ENCODE peak calls at places on chromosomes 12 and 14, in seven cellular contexts. F is tibial artery; C is CD8-positive, alpha-beta memory T cell; D is stomach; U is right cardiac atrium; L is heart right ventricle; S is CD4-positive, CD25-positive, alpha-beta regulatory T cell. R is an unnamed sample.

GRCh38 chr14:100673085-100673806 is 53.4 kb upstream of the DLK1 start:
- DNase-seq in L (no peak), C (no peak), S (no peak), U (no peak), F (no peak), D (peak; percentile 81), R (no peak)

GRCh38 chr12:6276936-6277615 is 33.4 kb upstream of the PLEKHG6 start:
- DNase-seq in D (no peak), U (no peak), C (no peak), S (no peak), F (no peak), L (no peak), R (no peak)

GRCh38 chr14:75379246-75379929 is 48.4 kb upstream of the JDP2 start:
- DNase-seq in L (no peak), S (no peak), D (no peak), U (no peak), F (no peak), C (no peak), R (no peak)

GRCh38 chr12:113278631-113279030 is 56.3 kb downstream of the SLC8B1 start:
- DNase-seq in D (no peak), C (no peak), L (no peak), S (no peak), F (peak; percentile 17), U (peak; percentile 22), R (no peak)

GRCh38 chr12:56718167-56718566 is 6.9 kb downstream of the NACA start:
- DNase-seq in C (no peak), D (no peak), F (no peak), S (no peak), U (no peak), L (no peak), R (no peak)

GRCh38 chr14:73833530-73834257 is 17.9 kb upstream of the PTGR2 start:
- DNase-seq in D (no peak), L (peak; percentile 46), U (peak; percentile 72), F (no peak), C (no peak), S (no peak), R (peak; percentile 44)

GRCh38 chr12:57772429-57773322 is at the start of gene EEF1AKMT3:
- DNase-seq in D (peak; percentile 70), C (no peak), L (peak; percentile 73), U (peak; percentile 88), S (no peak), F (peak; percentile 72), R (no peak)

GRCh38 chr12:40181490-40181889 is 43.3 kb upstream of the LRRK2 start:
- DNase-seq in C (no peak), U (no peak), S (peak; percentile 23), F (no peak), L (no peak), D (no peak), R (no peak)

GRCh38 chr12:12503384-12504078 is 59.1 kb downstream of the DUSP16 start:
- DNase-seq in U (no peak), F (no peak), L (no peak), D (no peak), C (no peak), S (peak; percentile 46), R (no peak)

GRCh38 chr12:75947171-75947723 is 84.3 kb downstream of the PHLDA1 start:
- DNase-seq in C (no peak), U (no peak), D (no peak), L (no peak), F (no peak), S (no peak), R (no peak)

GRCh38 chr12:11823043-11823442 is 173.6 kb downstream of the ETV6 start:
- DNase-seq in L (no peak), U (no peak), S (no peak), C (no peak), D (no peak), F (no peak), R (peak; percentile 37)

GRCh38 chr12:6373022-6373787 is 2.2 kb downstream of the SCNN1A start:
- DNase-seq in L (no peak), C (no peak), U (peak; percentile 17), F (no peak), D (peak; percentile 44), S (no peak), R (no peak)

GRCh38 chr14:24481622-24482324 is 26.3 kb downstream of the CMA1 start:
- DNase-seq in U (peak; percentile 61), C (peak; percentile 14), F (no peak), S (no peak), L (no peak), D (peak; percentile 27), R (peak; percentile 3)

GRCh38 chr12:30813741-30814687 is 59.3 kb upstream of the CAPRIN2 start:
- DNase-seq in C (no peak), D (no peak), F (no peak), L (no peak), S (no peak), U (no peak), R (no peak)

GRCh38 chr12:29564925-29565324 is 67.4 kb upstream of the OVCH1 start:
- DNase-seq in C (no peak), F (no peak), L (no peak), U (no peak), D (no peak), S (no peak), R (no peak)

GRCh38 chr14:74326369-74327152 is 21.7 kb upstream of the VRTN start:
- DNase-seq in D (no peak), S (no peak), U (no peak), C (no peak), L (no peak), F (no peak), R (no peak)

GRCh38 chr14:69945347-69945746 is 66.1 kb downstream of the SMOC1 start:
- DNase-seq in U (no peak), D (no peak), S (no peak), L (no peak), F (no peak), C (no peak), R (no peak)

GRCh38 chr12:40632933-40633332 is 59.3 kb upstream of the CNTN1 start:
- DNase-seq in C (no peak), L (no peak), U (no peak), D (no peak), S (no peak), F (no peak), R (no peak)

GRCh38 chr14:69773571-69774276 is 6.8 kb downstream of the SRSF5 start:
- DNase-seq in L (no peak), D (no peak), U (no peak), F (no peak), S (peak; percentile 30), C (no peak), R (no peak)

GRCh38 chr12:54444202-54444601 is 25.1 kb upstream of the ITGA5 start:
- DNase-seq in D (no peak), F (no peak), C (no peak), L (no peak), U (no peak), S (no peak), R (no peak)

GRCh38 chr12:64006211-64006610 is 161.7 kb downstream of the SRGAP1 start:
- DNase-seq in L (no peak), U (no peak), S (no peak), D (no peak), C (no peak), F (no peak), R (peak; percentile 68)

GRCh38 chr12:55687746-55688145 is 20.0 kb downstream of the ITGA7 start:
- DNase-seq in L (no peak), F (no peak), C (no peak), S (no peak), D (no peak), U (no peak), R (no peak)

GRCh38 chr14:23099212-23099861 is 4.0 kb downstream of the C14orf119 start:
- DNase-seq in C (no peak), F (no peak), S (no peak), D (peak; percentile 67), L (no peak), U (peak; percentile 61), R (no peak)

GRCh38 chr12:127388985-127389384 is 878.0 kb upstream of the TMEM132C start:
- DNase-seq in F (no peak), D (no peak), S (no peak), L (no peak), U (no peak), C (no peak), R (peak; percentile 39)

DNA sequence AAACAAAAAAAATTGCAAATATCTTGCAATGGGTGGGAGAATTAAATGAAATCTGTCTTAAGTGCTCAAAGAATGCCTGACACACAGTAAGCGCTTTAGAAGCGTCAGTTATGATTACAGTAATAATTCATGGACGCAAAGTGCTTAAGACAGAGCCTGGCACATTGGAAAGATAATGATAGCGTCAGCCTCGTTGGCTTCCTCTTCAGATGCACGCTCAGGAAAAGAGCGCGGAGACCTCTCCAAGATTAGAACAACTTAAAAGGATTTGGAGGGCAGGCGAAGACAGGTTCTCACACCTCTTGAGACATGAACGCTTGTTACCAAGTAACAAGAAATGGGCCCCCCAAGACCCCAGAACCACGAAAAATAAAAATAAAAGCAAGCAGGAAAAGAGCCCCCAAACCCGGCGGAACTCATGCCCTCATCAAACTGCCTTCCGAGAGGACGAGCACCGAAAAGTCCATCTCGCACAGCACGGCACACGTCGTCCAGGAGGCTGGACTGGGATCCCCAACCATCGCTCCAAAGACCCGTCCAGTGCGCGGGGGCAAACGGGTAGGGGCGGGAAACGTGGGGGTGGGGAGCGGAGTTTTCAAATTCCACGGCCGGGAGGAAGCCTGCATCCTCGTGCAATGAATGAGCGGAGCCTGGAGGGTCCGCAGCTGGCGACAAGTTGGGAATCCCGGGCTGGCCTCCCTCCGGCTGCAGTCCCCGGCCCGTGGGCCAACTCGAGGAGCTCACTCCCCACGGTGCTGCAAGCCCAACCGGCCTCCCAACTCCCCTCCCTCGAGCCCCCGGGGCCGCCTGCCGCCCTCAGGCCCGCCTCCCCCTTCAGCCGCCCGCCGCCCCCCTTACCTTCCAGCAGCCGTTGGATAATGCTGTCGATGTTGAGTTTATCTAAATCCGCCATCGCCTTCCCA is 635 bp downstream of the PPP1CC start:
- DNase-seq in D (peak; percentile 28), U (no peak), L (peak; percentile 42), C (peak; percentile 25), F (no peak), S (no peak), R (peak; percentile 40)
- H3K4me1 ChIP-seq in D (peaks cover 70% of the 10 kb centered on the region), U (peaks cover 15% of the 10 kb centered on the region), L (peaks cover 67% of the 10 kb centered on the region), C (peaks cover 37% of the 10 kb centered on the region), F (peaks cover 62% of the 10 kb centered on the region), S (peaks cover 49% of the 10 kb centered on the region), R (peaks cover 53% of the 10 kb centered on the region)

GRCh38 chr12:92465786-92466185 is 237.0 kb upstream of the PLEKHG7 start:
- DNase-seq in D (no peak), L (no peak), F (no peak), C (no peak), S (no peak), U (no peak), R (no peak)
- H3K4me3 ChIP-seq in D (no peak overlapping the region), L (no peak overlapping the region), F (no peak overlapping the region), C (no peak overlapping the region), S (no peak overlapping the region), U (no peak overlapping the region), R (no peak overlapping the region)

DNA sequence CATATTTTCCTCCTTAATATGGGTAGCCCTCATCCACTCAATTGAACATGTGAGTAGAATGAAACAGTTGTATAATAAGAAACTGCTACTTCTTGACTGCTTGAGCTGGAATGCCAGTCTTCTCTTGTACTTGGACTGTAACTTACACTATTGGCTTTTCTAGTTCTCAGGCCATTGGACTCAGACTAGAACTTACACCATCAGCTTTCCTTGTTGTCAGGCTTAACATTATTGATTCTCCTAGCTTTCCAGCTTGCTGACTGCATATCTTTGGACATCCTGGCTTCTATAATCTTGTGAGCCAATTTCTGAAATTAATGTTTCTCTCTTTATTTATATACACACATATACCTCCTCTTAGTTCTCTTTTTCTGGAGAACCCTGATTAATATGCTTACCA is 24.8 kb downstream of the CCDC91 start:
- DNase-seq in D (no peak), C (no peak), U (no peak), L (no peak), S (no peak), F (no peak), R (no peak)
- H3K9me3 ChIP-seq in D (no peaks in the 10 kb centered on the region), C (no peaks in the 10 kb centered on the region), U (no peaks in the 10 kb centered on the region), L (no peaks in the 10 kb centered on the region), S (no peaks in the 10 kb centered on the region), F (no peaks in the 10 kb centered on the region), R (no peaks in the 10 kb centered on the region)

GRCh38 chr12:95205016-95205415 is 12.3 kb downstream of the FGD6 start:
- DNase-seq in U (no peak), S (no peak), L (no peak), D (no peak), F (no peak), C (no peak), R (no peak)
- H3K4me1 ChIP-seq in U (peaks cover 13% of the 10 kb centered on the region), S (no peaks in the 10 kb centered on the region), L (peaks cover 60% of the 10 kb centered on the region), D (peaks cover 57% of the 10 kb centered on the region), F (peaks cover 36% of the 10 kb centered on the region), C (peaks cover 4% of the 10 kb centered on the region), R (peaks cover 63% of the 10 kb centered on the region)